ENCODE peak calls at places on chromosome 7, in eight cellular contexts. T, J, X, O, M, S, G and V are unnamed samples.

GRCh38 chr7:247166-247565 is 42.8 kb upstream of the FOXL3 start:
- DNase-seq in T (no peak), J (no peak), X (no peak), O (no peak), M (no peak), S (no peak), G (no peak), V (no peak)

GRCh38 chr7:80453699-80454340 is 58.0 kb downstream of the GNAT3 start:
- DNase-seq in T (no peak), J (no peak), X (peak; percentile 30), O (no peak), M (no peak), S (peak; percentile 12), G (no peak), V (no peak)

GRCh38 chr7:129780257-129781127 is 169.0 kb downstream of the NRF1 start:
- DNase-seq in T (peak; percentile 91), J (peak; percentile 92), X (no peak), O (peak; percentile 82), M (no peak), S (peak; percentile 72), G (no peak), V (peak; percentile 91)

GRCh38 chr7:2242541-2243482 is 786 bp downstream of the NUDT1 start:
- DNase-seq in T (no peak), J (peak; percentile 62), X (no peak), O (no peak), M (no peak), S (peak; percentile 26), G (no peak), V (peak; percentile 13)

GRCh38 chr7:70178206-70178605 is 579.9 kb downstream of the AUTS2 start:
- DNase-seq in T (no peak), J (no peak), X (no peak), O (no peak), M (no peak), S (no peak), G (no peak), V (no peak)

GRCh38 chr7:122206985-122207384 is 62.9 kb upstream of the AASS start:
- DNase-seq in T (no peak), J (no peak), X (no peak), O (no peak), M (no peak), S (no peak), G (no peak), V (no peak)

GRCh38 chr7:90176195-90176594 is 21.9 kb downstream of the STEAP1 start:
- DNase-seq in T (no peak), J (no peak), X (no peak), O (no peak), M (no peak), S (no peak), G (no peak), V (no peak)

GRCh38 chr7:157890921-157891401 is 554.2 kb downstream of the DNAJB6 start:
- DNase-seq in T (no peak), J (no peak), X (no peak), O (no peak), M (no peak), S (no peak), G (peak; percentile 20), V (no peak)

GRCh38 chr7:16999541-17000266 is 117.9 kb upstream of the AGR3 start:
- DNase-seq in T (no peak), J (no peak), X (no peak), O (no peak), M (no peak), S (no peak), G (no peak), V (no peak)

GRCh38 chr7:381211-382117 is 91.5 kb downstream of the FOXL3 start:
- DNase-seq in T (peak; percentile 22), J (no peak), X (no peak), O (no peak), M (peak; percentile 9), S (no peak), G (no peak), V (no peak)

GRCh38 chr7:1129431-1129830 is 30.6 kb downstream of the ZFAND2A start:
- DNase-seq in T (no peak), J (no peak), X (no peak), O (no peak), M (no peak), S (no peak), G (no peak), V (no peak)

GRCh38 chr7:131105294-131105802 is 222.3 kb upstream of the MKLN1 start:
- DNase-seq in T (no peak), J (no peak), X (peak; percentile 43), O (peak; percentile 72), M (no peak), S (no peak), G (peak; percentile 77), V (no peak)

GRCh38 chr7:5375925-5376324 is 47.7 kb downstream of the TNRC18 start:
- DNase-seq in T (no peak), J (no peak), X (no peak), O (no peak), M (no peak), S (no peak), G (no peak), V (no peak)

GRCh38 chr7:2105917-2106316 is 126.8 kb downstream of the MAD1L1 start:
- DNase-seq in T (no peak), J (peak; percentile 82), X (no peak), O (no peak), M (no peak), S (no peak), G (no peak), V (no peak)

GRCh38 chr7:101245147-101245668 is 327 bp upstream of the FIS1 start:
- DNase-seq in T (no peak), J (no peak), X (no peak), O (no peak), M (no peak), S (no peak), G (no peak), V (no peak)

GRCh38 chr7:108045154-108045553 is 42.2 kb upstream of the LAMB1 start:
- DNase-seq in T (no peak), J (no peak), X (no peak), O (no peak), M (no peak), S (no peak), G (no peak), V (no peak)

GRCh38 chr7:4738711-4739527 is 36.5 kb upstream of the AP5Z1 start:
- DNase-seq in T (peak; percentile 36), J (peak; percentile 51), X (no peak), O (no peak), M (peak; percentile 53), S (peak; percentile 77), G (peak; percentile 81), V (no peak)

GRCh38 chr7:23105086-23105643 is 420 bp upstream of the KLHL7 start:
- DNase-seq in T (no peak), J (no peak), X (peak; percentile 5), O (no peak), M (no peak), S (no peak), G (no peak), V (no peak)

GRCh38 chr7:44044315-44045225 is at the start of gene DBNL:
- DNase-seq in T (peak; percentile 97), J (peak; percentile 97), X (peak; percentile 89), O (peak; percentile 97), M (peak; percentile 92), S (peak; percentile 79), G (peak; percentile 96), V (peak; percentile 97)
- H3K27ac ChIP-seq in T (peak within 1 kb of the TSS; percentile 90), J (no peak within 1 kb of the TSS), X (peak within 1 kb of the TSS; percentile 93), O (peak within 1 kb of the TSS; percentile 92), M (peak within 1 kb of the TSS; percentile 56), S (peak within 1 kb of the TSS; percentile 69), G (peak within 1 kb of the TSS; percentile 87), V (peak within 1 kb of the TSS; percentile 95)

GRCh38 chr7:31695856-31696255 is 8.8 kb downstream of the PPP1R17 start:
- DNase-seq in T (no peak), J (no peak), X (no peak), O (no peak), M (no peak), S (no peak), G (no peak), V (no peak)
- TF ChIP-seq EP300 in T (no peak), J (no peak), X (no peak), O (no peak), M (no peak), S (no peak), G (no peak), V (no peak)

DNA sequence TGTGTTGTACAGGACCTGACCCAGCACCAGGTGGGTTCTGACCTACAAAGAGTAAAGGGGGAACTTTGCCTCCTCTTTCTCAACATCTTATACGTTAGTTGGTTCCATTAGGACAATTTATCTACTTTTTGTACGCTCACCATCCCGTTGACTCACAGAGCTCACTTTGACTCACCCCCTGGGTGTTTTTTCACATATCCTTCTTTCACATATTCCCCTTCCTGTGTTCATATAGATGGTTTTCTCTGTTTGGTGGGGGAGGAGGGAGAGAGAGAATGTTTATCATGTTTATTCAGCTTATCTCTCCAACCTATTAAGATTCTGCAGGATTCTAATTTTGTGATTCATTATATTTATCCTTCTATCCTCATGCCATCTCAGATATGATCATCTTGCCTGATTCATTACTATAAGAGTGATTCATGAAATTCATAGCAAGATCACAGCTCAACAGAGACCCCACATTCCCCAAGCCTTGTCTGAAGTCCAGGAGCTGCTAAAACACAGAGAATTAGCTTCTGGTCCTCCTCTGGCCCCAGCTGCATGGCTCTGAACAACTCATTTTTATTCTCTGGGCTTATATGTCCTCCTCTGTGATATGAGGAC is 37.2 kb downstream of the PRSS2 start:
- DNase-seq in T (no peak), J (no peak), X (no peak), O (no peak), M (no peak), S (no peak), G (no peak), V (no peak)
- H3K4me1 ChIP-seq in T (no peaks in the 10 kb centered on the region), J (peaks cover 16% of the 10 kb centered on the region), X (no peaks in the 10 kb centered on the region), O (peaks cover 2% of the 10 kb centered on the region), M (no peaks in the 10 kb centered on the region), S (no peaks in the 10 kb centered on the region), G (no peaks in the 10 kb centered on the region), V (no peaks in the 10 kb centered on the region)

GRCh38 chr7:8435597-8436243 is 2.3 kb downstream of the NXPH1 start:
- DNase-seq in T (no peak), J (peak; percentile 53), X (no peak), O (no peak), M (no peak), S (no peak), G (no peak), V (no peak)
- H3K27ac ChIP-seq in T (no peak overlapping the region), J (no peak overlapping the region), X (no peak overlapping the region), O (no peak overlapping the region), M (no peak overlapping the region), S (no peak overlapping the region), G (no peak overlapping the region), V (no peak overlapping the region)

DNA sequence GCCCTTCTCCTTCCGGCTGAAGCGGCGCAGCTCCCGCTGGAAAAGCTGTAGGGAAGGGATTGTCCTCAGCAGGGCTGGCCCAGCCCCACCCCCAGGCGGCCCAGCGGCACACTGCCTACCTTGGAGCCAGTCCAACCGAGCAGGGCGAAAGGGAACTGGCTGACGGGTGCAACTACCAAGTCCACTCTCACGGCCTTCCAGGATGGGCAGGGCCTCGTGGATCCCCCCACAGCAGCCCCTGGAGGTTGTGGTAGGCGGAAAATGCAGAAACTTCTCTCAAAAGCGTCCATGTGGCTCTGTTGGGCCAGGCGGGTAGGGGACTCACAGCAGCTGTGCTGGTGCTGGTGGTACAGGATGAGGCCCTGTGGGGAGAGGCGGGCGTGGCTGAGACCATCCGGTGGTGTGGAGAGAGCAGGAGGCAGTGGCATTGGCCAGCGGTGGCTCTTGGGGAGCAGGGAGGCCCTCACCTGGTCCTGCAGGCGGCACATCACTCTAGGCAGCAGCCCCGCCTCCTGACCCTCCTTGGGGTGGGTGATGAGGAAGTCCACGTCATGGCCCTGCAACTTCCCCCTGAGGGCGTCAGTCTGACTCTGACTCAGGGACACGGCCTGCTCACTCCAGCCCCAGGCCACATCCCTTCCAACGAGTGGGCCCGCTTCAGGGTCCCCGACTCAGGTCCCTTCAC is 8.4 kb upstream of the PGAM2 start:
- DNase-seq in T (peak; percentile 93), J (no peak), X (peak; percentile 48), O (peak; percentile 89), M (no peak), S (no peak), G (peak; percentile 91), V (peak; percentile 91)
- TF ChIP-seq EP300 in T (no peak), J (no peak), X (no peak), O (no peak), M (no peak), S (no peak), G (no peak), V (no peak)